ENCODE peak calls at places on chromosomes 7 and 10, in four cellular contexts. X is activated CD8-positive, alpha-beta T cell treated with anti-CD3 and anti-CD28 coated beads for 36 hours; O is HepG2; T is GM23338. H is an unnamed sample.

GRCh38 chr10:129970404-129971364 is 6.6 kb upstream of the EBF3 start:
- ATAC-seq in T (no peak), X (no peak), O (no peak), H (no peak)

GRCh38 chr7:130216025-130216424 is 8.4 kb downstream of the SSMEM1 start:
- ATAC-seq in X (no peak), T (no peak), O (peak; percentile 68), H (no peak)

GRCh38 chr10:18699849-18700554 is 40.8 kb downstream of the ARL5B start:
- ATAC-seq in T (no peak), O (peak; percentile 83), X (no peak), H (no peak)

GRCh38 chr10:42475168-42476098 is 162.9 kb downstream of the ZNF33B start:
- ATAC-seq in T (no peak), O (peak; percentile 92), X (no peak), H (peak; percentile 39)

GRCh38 chr7:69749358-69749757 is 151.1 kb downstream of the AUTS2 start:
- ATAC-seq in X (no peak), T (no peak), O (no peak), H (no peak)

GRCh38 chr10:70233939-70234300 is 691 bp upstream of the PPA1 start:
- ATAC-seq in T (peak; percentile 3), X (no peak), O (no peak), H (no peak)

GRCh38 chr7:293681-294439 is 3.9 kb downstream of the FOXL3 start:
- ATAC-seq in X (no peak), O (peak; percentile 64), T (no peak), H (no peak)

GRCh38 chr10:119724630-119725549 is 960 bp upstream of the INPP5F start:
- ATAC-seq in T (peak; percentile 13), O (peak; percentile 26), X (no peak), H (no peak)

GRCh38 chr7:112112822-112113255 is 93.4 kb downstream of the DOCK4 start:
- ATAC-seq in T (no peak), X (no peak), O (no peak), H (peak; percentile 86)

GRCh38 chr7:101159696-101160674 is 5.4 kb downstream of the VGF start:
- ATAC-seq in O (no peak), X (no peak), T (no peak), H (no peak)

GRCh38 chr10:109737626-109738025 is 185.7 kb downstream of the XPNPEP1 start:
- ATAC-seq in T (no peak), O (no peak), X (no peak), H (peak; percentile 33)

H was measured in gastroesophageal sphincter.